ENCODE peak calls at places on chromosomes 7 and 10, in four cellular contexts. U, P, A and N are unnamed samples.

GRCh38 chr10:44827431-44828006 is 83.6 kb upstream of the TMEM72 start:
- DNase-seq in A (no peak), U (no peak), P (no peak), N (no peak)

GRCh38 chr7:51009716-51010496 is 227.2 kb upstream of the GRB10 start:
- DNase-seq in P (no peak), A (no peak), U (no peak), N (no peak)

GRCh38 chr7:36692444-36692843 is 31.9 kb downstream of the AOAH start:
- DNase-seq in P (no peak), A (no peak), U (no peak), N (no peak)

GRCh38 chr7:155591055-155591750 is 44.8 kb upstream of the CNPY1 start:
- DNase-seq in P (no peak), A (no peak), U (no peak), N (no peak)

GRCh38 chr7:118214051-118214832 is 10.3 kb upstream of the ANKRD7 start:
- DNase-seq in A (peak; percentile 74), U (peak; percentile 81), P (peak; percentile 76), N (peak; percentile 0)

GRCh38 chr7:23470290-23471089 is at the start of gene IGF2BP3:
- DNase-seq in A (no peak), U (no peak), P (peak; percentile 95), N (no peak)

GRCh38 chr10:104333728-104334373 is 4.4 kb downstream of the ITPRIP start:
- DNase-seq in A (no peak), P (no peak), U (no peak), N (no peak)

GRCh38 chr10:124740374-124741280 is 3.6 kb downstream of the FAM53B start:
- DNase-seq in P (no peak), U (no peak), A (peak; percentile 75), N (no peak)

GRCh38 chr10:47029181-47029971 is 118.1 kb downstream of the PTPN20 start:
- DNase-seq in U (no peak), A (peak; percentile 5), P (no peak), N (no peak)

GRCh38 chr7:15016726-15017125 is 114.2 kb upstream of the DGKB start:
- DNase-seq in U (no peak), P (no peak), A (peak; percentile 20), N (no peak)

GRCh38 chr10:96860631-96861277 is 28.7 kb downstream of the LCOR start:
- DNase-seq in A (no peak), P (no peak), U (no peak), N (no peak)

GRCh38 chr7:105187302-105188169 is 173.5 kb downstream of the KMT2E start:
- DNase-seq in P (no peak), U (no peak), A (no peak), N (no peak)

GRCh38 chr10:43685744-43686143 is 37.1 kb upstream of the ZNF32 start:
- DNase-seq in P (no peak), U (no peak), A (no peak), N (no peak)

GRCh38 chr7:158614695-158615094 is 27.1 kb upstream of the PTPRN2 start:
- DNase-seq in U (no peak), P (no peak), A (no peak), N (no peak)

GRCh38 chr7:35717013-35717412 is 22.1 kb upstream of the HERPUD2 start:
- DNase-seq in A (no peak), U (no peak), P (no peak), N (no peak)

GRCh38 chr10:18683427-18683826 is 24.2 kb downstream of the ARL5B start:
- DNase-seq in P (no peak), A (no peak), U (no peak), N (no peak)

GRCh38 chr10:91380873-91381561 is 29.1 kb upstream of the HECTD2 start:
- DNase-seq in U (no peak), A (no peak), P (no peak), N (no peak)

GRCh38 chr10:72370201-72370722 is 15.5 kb upstream of the DNAJB12 start:
- DNase-seq in U (peak; percentile 11), A (no peak), P (no peak), N (no peak)

GRCh38 chr10:72375585-72375984 is 20.9 kb upstream of the DNAJB12 start:
- DNase-seq in U (no peak), A (no peak), P (no peak), N (no peak)

GRCh38 chr10:72379776-72380175 is 25.1 kb upstream of the DNAJB12 start:
- DNase-seq in P (no peak), U (no peak), A (no peak), N (no peak)

GRCh38 chr10:72379062-72379461 is 24.3 kb upstream of the DNAJB12 start:
- DNase-seq in P (no peak), A (no peak), U (no peak), N (no peak)

DNA sequence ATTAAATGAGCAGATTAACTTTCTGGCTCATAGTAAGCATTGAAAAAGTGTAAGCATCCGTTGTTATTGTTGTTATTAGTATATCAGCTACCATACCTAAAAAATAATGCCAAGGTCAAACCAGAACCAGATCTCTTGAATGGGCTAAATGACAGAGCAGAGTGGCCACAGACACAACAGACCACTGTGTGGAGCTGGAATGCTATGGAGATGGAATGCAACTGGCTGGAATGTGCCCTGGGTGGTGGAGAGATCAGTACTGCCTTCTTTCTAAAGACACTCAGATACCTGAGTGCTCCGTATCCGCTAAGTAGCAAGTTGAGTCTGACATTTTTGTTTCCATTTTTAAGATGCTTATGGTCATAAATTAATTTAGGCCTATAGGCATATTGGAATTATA is 20.5 kb upstream of the DNAJB12 start:
- DNase-seq in P (no peak), A (no peak), U (no peak), N (no peak)
- TF ChIP-seq CTCF in P (no peak), A (no peak), U (no peak), N (no peak)

GRCh38 chr7:123535517-123535916 is 1.1 kb upstream of the IQUB start:
- DNase-seq in A (no peak), P (no peak), U (no peak), N (peak; percentile 0)
- H3K4me3 ChIP-seq in A (no peak overlapping the region), P (peak overlapping the region; percentile 38), U (no peak overlapping the region), N (peak overlapping the region; percentile 63)

GRCh38 chr10:121165276-121165675 is 314.1 kb downstream of the WDR11 start:
- DNase-seq in A (no peak), P (no peak), U (no peak), N (no peak)

GRCh38 chr10:121167534-121168243 is 316.5 kb downstream of the WDR11 start:
- DNase-seq in U (no peak), A (no peak), P (no peak), N (no peak)

GRCh38 chr10:121171825-121172224 is 320.7 kb downstream of the WDR11 start:
- DNase-seq in P (no peak), U (no peak), A (no peak), N (no peak)

GRCh38 chr10:121169406-121169805 is 318.2 kb downstream of the WDR11 start:
- DNase-seq in U (no peak), P (no peak), A (no peak), N (no peak)

GRCh38 chr10:121168513-121169216 is 317.5 kb downstream of the WDR11 start:
- DNase-seq in P (no peak), U (no peak), A (no peak), N (no peak)
- TF ChIP-seq CTCF in P (no peak), U (no peak), A (no peak), N (peak; percentile 11)

GRCh38 chr7:43824963-43825362 is 44.4 kb downstream of the MRPS24 start:
- DNase-seq in U (no peak), A (no peak), P (no peak), N (no peak)
- H3K4me3 ChIP-seq in U (no peak overlapping the region), A (no peak overlapping the region), P (no peak overlapping the region), N (no peak overlapping the region)

DNA sequence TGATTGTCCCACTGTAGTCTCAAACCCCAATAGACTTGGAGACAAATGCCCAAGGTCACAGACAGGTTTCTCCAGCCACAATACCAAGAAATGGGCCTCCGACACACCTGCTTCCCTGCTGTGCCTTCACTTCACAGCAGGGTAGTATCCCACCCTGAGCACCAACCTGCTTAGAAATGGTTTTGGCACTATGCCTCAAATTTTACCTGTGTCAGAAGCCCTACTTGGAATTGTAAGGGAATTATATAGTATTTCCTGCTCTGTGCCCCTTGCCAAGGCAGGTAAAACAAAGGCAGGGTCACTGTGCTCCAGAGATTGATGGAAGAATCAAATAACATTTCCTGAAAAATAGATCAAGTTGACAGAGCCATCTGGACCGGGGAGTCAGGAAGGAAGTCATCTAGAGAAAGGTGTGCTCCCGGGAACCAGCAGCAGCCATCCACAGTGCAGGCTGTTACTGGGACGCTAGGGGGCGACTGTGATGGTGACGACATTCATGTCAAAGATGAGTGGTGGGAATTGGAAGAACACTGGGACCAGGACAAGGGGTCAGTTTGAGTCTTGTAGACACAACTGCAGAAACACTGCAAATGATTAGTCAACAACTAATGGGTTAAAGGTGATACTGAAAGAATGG is 117.8 kb upstream of the AKR1E2 start:
- DNase-seq in A (no peak), P (no peak), U (no peak), N (no peak)
- TF ChIP-seq CTCF in A (no peak), P (peak; percentile 19), U (no peak), N (no peak)

GRCh38 chr10:132432176-132432540 is 35.2 kb downstream of the PWWP2B start:
- DNase-seq in P (no peak), A (no peak), U (no peak), N (no peak)

GRCh38 chr10:132436861-132437410 is 39.9 kb downstream of the PWWP2B start:
- DNase-seq in A (no peak), P (no peak), U (no peak), N (no peak)

GRCh38 chr10:132431537-132432175 is 34.7 kb downstream of the PWWP2B start:
- DNase-seq in P (no peak), U (no peak), A (no peak), N (no peak)

GRCh38 chr10:132433671-132434340 is 36.8 kb downstream of the PWWP2B start:
- DNase-seq in P (no peak), A (no peak), U (no peak), N (no peak)

GRCh38 chr10:132434405-132435005 is 37.5 kb downstream of the PWWP2B start:
- DNase-seq in U (peak; percentile 64), A (no peak), P (no peak), N (no peak)
- H3K4me3 ChIP-seq in U (peak overlapping the region; percentile 27), A (no peak overlapping the region), P (no peak overlapping the region), N (no peak overlapping the region)

GRCh38 chr7:48337781-48338180 is 166.5 kb downstream of the ABCA13 start:
- DNase-seq in A (no peak), U (no peak), P (no peak), N (no peak)

DNA sequence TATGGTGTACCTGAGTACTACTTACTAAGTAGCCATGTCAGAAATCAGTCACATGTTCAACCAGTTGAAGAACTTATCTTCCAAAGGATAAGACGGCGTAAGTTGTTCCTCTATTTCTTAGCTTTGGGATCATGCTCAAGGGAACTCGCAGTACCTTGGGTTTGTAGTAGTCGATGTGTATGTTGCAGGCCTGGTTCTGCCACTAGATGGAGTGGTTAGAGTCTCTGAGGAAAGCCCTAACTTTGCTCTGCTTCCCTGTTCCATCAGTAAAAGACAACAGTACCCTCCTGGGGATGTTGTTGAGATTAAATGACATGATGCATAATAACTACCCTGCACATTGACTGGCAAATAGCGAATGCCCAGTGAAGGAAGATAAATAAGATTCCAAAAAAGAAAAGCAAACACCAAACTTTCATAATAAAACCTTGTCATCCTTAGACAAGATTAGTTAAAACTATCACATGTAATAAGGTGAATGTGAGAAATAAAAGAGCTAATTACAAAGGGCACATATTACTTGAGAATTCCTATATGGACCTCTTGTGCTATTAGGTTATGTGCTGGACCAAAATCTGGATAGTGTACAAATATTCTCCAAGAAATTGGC is 165.9 kb downstream of the ABCA13 start:
- DNase-seq in A (no peak), U (no peak), P (no peak), N (no peak)
- TF ChIP-seq CTCF in A (no peak), U (no peak), P (peak; percentile 78), N (no peak)